ENCODE peak calls at places on chromosomes 6 and 20, in five cellular contexts. One of them, this sample, is unnamed.

GRCh38 chr20:32509639-32510066 is 75.5 kb downstream of the NOL4L start:
- DNase-seq in activated T-cell treated with anti-CD3 and anti-CD28 coated beads for 1 hour: peak; percentile 46
- DNase-seq in pancreas: no peak
- DNase-seq in NCI-H748 treated with DMSO at 0.1 percent for 48 hours: no peak
- DNase-seq in type B pancreatic cell: no peak
- DNase-seq in this sample: peak; percentile 14

GRCh38 chr20:57710841-57711240 is 1.0 kb upstream of the PMEPA1 start:
- DNase-seq in activated T-cell treated with anti-CD3 and anti-CD28 coated beads for 1 hour: no peak
- DNase-seq in pancreas: no peak
- DNase-seq in NCI-H748 treated with DMSO at 0.1 percent for 48 hours: no peak
- DNase-seq in type B pancreatic cell: no peak
- DNase-seq in this sample: no peak

GRCh38 chr6:80872194-80872950 is 765.9 kb downstream of the BCKDHB start:
- DNase-seq in activated T-cell treated with anti-CD3 and anti-CD28 coated beads for 1 hour: no peak
- DNase-seq in pancreas: no peak
- DNase-seq in NCI-H748 treated with DMSO at 0.1 percent for 48 hours: no peak
- DNase-seq in type B pancreatic cell: no peak
- DNase-seq in this sample: no peak

GRCh38 chr20:38108438-38109024 is 56.5 kb downstream of the TGM2 start:
- DNase-seq in activated T-cell treated with anti-CD3 and anti-CD28 coated beads for 1 hour: no peak
- DNase-seq in pancreas: no peak
- DNase-seq in NCI-H748 treated with DMSO at 0.1 percent for 48 hours: no peak
- DNase-seq in type B pancreatic cell: no peak
- DNase-seq in this sample: no peak

GRCh38 chr6:111743859-111744692 is 129.2 kb downstream of the FYN start:
- DNase-seq in activated T-cell treated with anti-CD3 and anti-CD28 coated beads for 1 hour: no peak
- DNase-seq in pancreas: no peak
- DNase-seq in NCI-H748 treated with DMSO at 0.1 percent for 48 hours: no peak
- DNase-seq in type B pancreatic cell: no peak
- DNase-seq in this sample: peak; percentile 76

GRCh38 chr6:36915599-36915998 is 29.8 kb downstream of the C6orf89 start:
- DNase-seq in activated T-cell treated with anti-CD3 and anti-CD28 coated beads for 1 hour: no peak
- DNase-seq in pancreas: no peak
- DNase-seq in NCI-H748 treated with DMSO at 0.1 percent for 48 hours: no peak
- DNase-seq in type B pancreatic cell: no peak
- DNase-seq in this sample: no peak

GRCh38 chr6:107353773-107354382 is 105.5 kb downstream of the PDSS2 start:
- DNase-seq in activated T-cell treated with anti-CD3 and anti-CD28 coated beads for 1 hour: no peak
- DNase-seq in pancreas: no peak
- DNase-seq in NCI-H748 treated with DMSO at 0.1 percent for 48 hours: no peak
- DNase-seq in type B pancreatic cell: no peak
- DNase-seq in this sample: no peak

GRCh38 chr20:64246616-64247311 is 8.8 kb upstream of the PCMTD2 start:
- DNase-seq in activated T-cell treated with anti-CD3 and anti-CD28 coated beads for 1 hour: no peak
- DNase-seq in pancreas: no peak
- DNase-seq in NCI-H748 treated with DMSO at 0.1 percent for 48 hours: no peak
- DNase-seq in type B pancreatic cell: no peak
- DNase-seq in this sample: no peak